ENCODE peak calls at places on chromosomes 4 and X, in four cellular contexts. X is T-cell, R is adrenal gland, A is NCI-H2029 treated with DMSO at 0.1 percent for 48 hours. W is an unnamed sample.

GRCh38 chrX:70129811-70130210 is 3.4 kb upstream of the IGBP1 start:
- DNase-seq in X (no peak), R (no peak), A (no peak), W (no peak)

GRCh38 chr4:54187148-54187547 is 41.9 kb upstream of the PDGFRA start:
- DNase-seq in X (no peak), R (peak), A (no peak), W (no peak)

GRCh38 chr4:81814909-81815539 is 343.3 kb upstream of the RASGEF1B start:
- DNase-seq in X (no peak), R (peak), A (no peak), W (no peak)

GRCh38 chr4:2408401-2408958 is 10.0 kb downstream of the ZFYVE28 start:
- DNase-seq in X (no peak), R (no peak), A (no peak), W (no peak)

GRCh38 chr4:164482092-164482404 is 271.9 kb upstream of the SMIM31 start:
- DNase-seq in X (no peak), R (no peak), A (no peak), W (no peak)

GRCh38 chr4:82865592-82865991 is 25.4 kb downstream of the SEC31A start:
- DNase-seq in X (no peak), R (no peak), A (no peak), W (no peak)

GRCh38 chr4:36053931-36054330 is 190.4 kb downstream of the ARAP2 start:
- DNase-seq in X (no peak), R (no peak), A (no peak), W (no peak)

GRCh38 chrX:34886011-34886410 is 56.6 kb upstream of the FAM47B start:
- DNase-seq in X (no peak), R (no peak), A (no peak), W (no peak)

GRCh38 chrX:17007134-17007768 is 60.8 kb downstream of the REPS2 start:
- DNase-seq in X (no peak), R (no peak), A (no peak), W (no peak)

GRCh38 chr4:157792716-157793115 is 380.1 kb downstream of the GASK1B start:
- DNase-seq in X (no peak), R (no peak), A (no peak), W (no peak)

GRCh38 chr4:74087481-74087880 is 11.5 kb downstream of the CXCL2 start:
- DNase-seq in X (no peak), R (no peak), A (no peak), W (no peak)

GRCh38 chr4:87057835-87058234 is 123.0 kb downstream of the AFF1 start:
- DNase-seq in X (no peak), R (no peak), A (peak), W (no peak)

GRCh38 chr4:2837904-2838496 is 5.6 kb upstream of the ADD1 start:
- DNase-seq in X (peak), R (peak), A (no peak), W (no peak)

GRCh38 chrX:133290076-133290475 is 71.9 kb upstream of the TFDP3 start:
- DNase-seq in X (no peak), R (no peak), A (no peak), W (no peak)